ENCODE peak calls at places on chromosome 16, in ten cellular contexts. G is osteocyte; F is CD8-positive, alpha-beta T cell; P is BJ; E is AG04450; K is nephron progenitor cell; Q is neural crest cell; D is MM.1S; O is tibial nerve; I is GM12878. J is an unnamed sample.

GRCh38 chr16:30982548-30983288 is 2.3 kb upstream of the HSD3B7 start:
- DNase-seq in G (no peak), F (no peak), P (no peak), E (no peak), K (no peak), Q (no peak), D (no peak), O (no peak), I (no peak), J (no peak)

GRCh38 chr16:4795181-4795827 is at the start of gene SMIM22:
- DNase-seq in G (no peak), F (no peak), P (no peak), E (no peak), K (no peak), Q (no peak), D (no peak), O (no peak), I (no peak), J (no peak)

GRCh38 chr16:29975811-29976511 is 2.3 kb downstream of the TAOK2 start:
- DNase-seq in G (no peak), F (no peak), P (no peak), E (no peak), K (no peak), Q (no peak), D (no peak), O (no peak), I (no peak), J (no peak)

GRCh38 chr16:84897911-84898377 is 78.2 kb downstream of the CRISPLD2 start:
- DNase-seq in G (no peak), F (no peak), P (no peak), E (no peak), K (no peak), Q (no peak), D (no peak), O (no peak), I (no peak), J (no peak)

GRCh38 chr16:23310217-23310616 is 8.1 kb downstream of the SCNN1B start:
- DNase-seq in G (no peak), F (no peak), P (peak; percentile 0), E (no peak), K (no peak), Q (no peak), D (no peak), O (no peak), I (no peak), J (peak; percentile 6)

GRCh38 chr16:19284207-19284606 is 1.3 kb upstream of the CLEC19A start:
- DNase-seq in G (no peak), F (no peak), P (no peak), E (no peak), K (no peak), Q (no peak), D (no peak), O (no peak), I (no peak), J (no peak)

GRCh38 chr16:88535181-88535856 is 34.9 kb upstream of the ZC3H18 start:
- DNase-seq in G (no peak), F (no peak), P (no peak), E (no peak), K (no peak), Q (no peak), D (no peak), O (no peak), I (no peak), J (no peak)

GRCh38 chr16:85649978-85650863 is 37.1 kb downstream of the GSE1 start:
- DNase-seq in G (no peak), F (no peak), P (no peak), E (no peak), K (no peak), Q (no peak), D (no peak), O (no peak), I (no peak), J (no peak)

GRCh38 chr16:57479422-57480126 is 6.7 kb downstream of the DOK4 start:
- DNase-seq in G (no peak), F (no peak), P (no peak), E (no peak), K (peak; percentile 52), Q (no peak), D (no peak), O (no peak), I (no peak), J (peak; percentile 40)

GRCh38 chr16:80433617-80434016 is 107.2 kb upstream of the DYNLRB2 start:
- DNase-seq in G (no peak), F (no peak), P (no peak), E (no peak), K (no peak), Q (no peak), D (no peak), O (no peak), I (no peak), J (no peak)

GRCh38 chr16:75559564-75560372 is 3.7 kb upstream of the TMEM231 start:
- DNase-seq in G (no peak), F (no peak), P (no peak), E (no peak), K (peak; percentile 31), Q (no peak), D (no peak), O (no peak), I (no peak), J (no peak)

GRCh38 chr16:67883872-67884261 is 818 bp upstream of the NRN1L start:
- DNase-seq in G (no peak), F (peak; percentile 76), P (no peak), E (no peak), K (peak; percentile 79), Q (peak; percentile 43), D (peak; percentile 43), O (peak; percentile 43), I (no peak), J (no peak)

GRCh38 chr16:30659507-30660423 is 1.5 kb downstream of the FBRS start:
- DNase-seq in G (no peak), F (peak; percentile 45), P (no peak), E (no peak), K (peak; percentile 74), Q (no peak), D (peak; percentile 28), O (no peak), I (no peak), J (no peak)

GRCh38 chr16:35425270-35425669 is 1965.9 kb downstream of the TP53TG3F start:
- DNase-seq in G (no peak), F (no peak), P (no peak), E (no peak), K (no peak), Q (no peak), D (no peak), O (no peak), I (no peak), J (no peak)

GRCh38 chr16:17369441-17369951 is 101.3 kb downstream of the XYLT1 start:
- DNase-seq in G (no peak), F (peak; percentile 81), P (no peak), E (no peak), K (no peak), Q (no peak), D (peak; percentile 68), O (no peak), I (peak; percentile 53), J (no peak)

GRCh38 chr16:71441348-71441781 is 489 bp downstream of the TLE7 start:
- DNase-seq in G (no peak), F (no peak), P (no peak), E (no peak), K (no peak), Q (no peak), D (no peak), O (no peak), I (no peak), J (no peak)

GRCh38 chr16:56641166-56641565 is 2.7 kb downstream of the MT1A start:
- DNase-seq in G (no peak), F (no peak), P (no peak), E (no peak), K (no peak), Q (no peak), D (no peak), O (no peak), I (no peak), J (no peak)

GRCh38 chr16:10036951-10037350 is 145.3 kb downstream of the GRIN2A start:
- DNase-seq in G (no peak), F (no peak), P (no peak), E (no peak), K (peak; percentile 22), Q (no peak), D (no peak), O (no peak), I (no peak), J (no peak)

GRCh38 chr16:10045291-10045775 is 136.9 kb downstream of the GRIN2A start:
- DNase-seq in G (no peak), F (no peak), P (no peak), E (no peak), K (no peak), Q (no peak), D (no peak), O (no peak), I (no peak), J (no peak)

GRCh38 chr16:10037771-10038170 is 144.5 kb downstream of the GRIN2A start:
- DNase-seq in G (no peak), F (no peak), P (no peak), E (no peak), K (no peak), Q (no peak), D (no peak), O (no peak), I (no peak), J (peak; percentile 4)

GRCh38 chr16:10040136-10041080 is 141.8 kb downstream of the GRIN2A start:
- DNase-seq in G (no peak), F (no peak), P (no peak), E (no peak), K (peak; percentile 38), Q (no peak), D (no peak), O (no peak), I (no peak), J (no peak)

GRCh38 chr16:10039220-10040096 is 142.8 kb downstream of the GRIN2A start:
- DNase-seq in G (no peak), F (no peak), P (no peak), E (no peak), K (peak; percentile 60), Q (peak; percentile 16), D (peak; percentile 73), O (no peak), I (no peak), J (no peak)
- TF ChIP-seq CTCF in G (no peak), F (no peak), P (no peak), E (no peak), K (peak; percentile 31), Q (peak; percentile 45), D (peak; percentile 54), O (no peak), I (peak; percentile 51), J (no peak)

GRCh38 chr16:90077757-90078593 is 844 bp upstream of the PRDM7 start:
- DNase-seq in G (peak; percentile 75), F (no peak), P (peak; percentile 4), E (no peak), K (peak; percentile 5), Q (no peak), D (peak; percentile 60), O (no peak), I (no peak), J (no peak)
- TF ChIP-seq CTCF in G (peak; percentile 29), F (peak; percentile 22), P (peak; percentile 9), E (no peak), K (no peak), Q (no peak), D (peak; percentile 18), O (no peak), I (no peak), J (no peak)

GRCh38 chr16:10988164-10988803 is 43.9 kb downstream of the CLEC16A start:
- DNase-seq in G (no peak), F (peak; percentile 21), P (no peak), E (no peak), K (no peak), Q (no peak), D (no peak), O (no peak), I (no peak), J (no peak)
- TF ChIP-seq CTCF in G (peak; percentile 37), F (peak; percentile 18), P (peak; percentile 34), E (peak; percentile 42), K (peak; percentile 10), Q (peak; percentile 47), D (peak; percentile 41), O (peak; percentile 14), I (peak; percentile 58), J (peak; percentile 57)

GRCh38 chr16:62805221-62805857 is 769.1 kb upstream of the CDH8 start:
- DNase-seq in G (no peak), F (no peak), P (no peak), E (no peak), K (no peak), Q (no peak), D (no peak), O (no peak), I (no peak), J (no peak)
- TF ChIP-seq CTCF in G (no peak), F (no peak), P (no peak), E (no peak), K (no peak), Q (no peak), D (no peak), O (no peak), I (no peak), J (no peak)